ENCODE peak calls at places on chromosome 5, in four cellular contexts. B is brain microvascular endothelial cell; M is bronchial epithelial cell; V is activated T-cell treated with anti-CD3 and anti-CD28 coated beads, Interleukin-2, amount 50 U/mL, for 48 hours. R is an unnamed sample.

GRCh38 chr5:145236127-145236526 is 599.0 kb downstream of the PRELID2 start:
- DNase-seq in V (no peak), M (no peak), B (no peak), R (peak; percentile 14)

GRCh38 chr5:113345261-113345940 is 89.4 kb downstream of the TSSK1B start:
- DNase-seq in M (peak; percentile 98), B (no peak), V (no peak), R (peak; percentile 92)

GRCh38 chr5:171291371-171291770 is 17.7 kb upstream of the TLX3 start:
- DNase-seq in B (no peak), V (no peak), M (no peak), R (no peak)

GRCh38 chr5:123943136-123943535 is 431.2 kb downstream of the CSNK1G3 start:
- DNase-seq in V (no peak), B (no peak), M (no peak), R (no peak)

GRCh38 chr5:7762267-7762666 is 88.7 kb downstream of the CFAP90 start:
- DNase-seq in B (no peak), V (no peak), M (no peak), R (peak; percentile 13)

GRCh38 chr5:57650360-57651069 is 167.9 kb upstream of the ACTBL2 start:
- DNase-seq in B (peak; percentile 70), M (peak; percentile 76), V (peak; percentile 26), R (peak; percentile 77)

GRCh38 chr5:35151151-35151920 is 79.0 kb downstream of the PRLR start:
- DNase-seq in V (no peak), M (no peak), B (no peak), R (no peak)

GRCh38 chr5:13339022-13339421 is 605.5 kb downstream of the DNAH5 start:
- DNase-seq in B (no peak), M (peak; percentile 21), V (no peak), R (no peak)

GRCh38 chr5:112895682-112896081 is 26.3 kb downstream of the REEP5 start:
- DNase-seq in V (no peak), B (no peak), M (no peak), R (no peak)

GRCh38 chr5:87541033-87541432 is 128.3 kb upstream of the CCNH start:
- DNase-seq in V (no peak), M (peak; percentile 55), B (peak; percentile 45), R (peak; percentile 79)

GRCh38 chr5:16626696-16627264 is 10.0 kb upstream of the RETREG1 start:
- DNase-seq in V (peak; percentile 44), M (no peak), B (no peak), R (peak; percentile 17)

GRCh38 chr5:168482361-168482760 is 3.9 kb upstream of the RARS1 start:
- DNase-seq in B (no peak), M (no peak), V (no peak), R (no peak)